ENCODE peak calls at places on chromosomes 2 and 18, in eight cellular contexts. L, H, O, A, P, S, J and V are unnamed samples.

GRCh38 chr2:235149240-235149641 is 197.4 kb downstream of the SH3BP4 start:
- DNase-seq in S (no peak), J (no peak), H (peak), O (no peak), A (no peak), L (no peak), P (no peak), V (peak)

GRCh38 chr2:21763501-21763900 is 639.7 kb downstream of the TDRD15 start:
- DNase-seq in J (no peak), L (no peak), P (no peak), O (no peak), S (no peak), H (no peak), A (no peak), V (no peak)

GRCh38 chr18:31241900-31242409 is 76.0 kb upstream of the DSG1 start:
- DNase-seq in P (no peak), O (no peak), J (no peak), S (peak), L (no peak), H (no peak), A (peak), V (no peak)

GRCh38 chr2:219557320-219557719 is 13.5 kb downstream of the TMEM198 start:
- DNase-seq in J (no peak), O (no peak), L (no peak), S (no peak), P (no peak), H (no peak), A (no peak), V (no peak)

GRCh38 chr2:200665626-200666453 is 80.0 kb downstream of the AOX1 start:
- DNase-seq in O (no peak), H (no peak), S (no peak), J (no peak), A (no peak), L (no peak), P (no peak), V (no peak)

GRCh38 chr2:238379096-238379810 is 47.5 kb upstream of the ASB1 start:
- DNase-seq in P (no peak), L (no peak), O (peak), J (no peak), A (no peak), H (no peak), S (peak), V (peak)

GRCh38 chr2:44291281-44292248 is 16.3 kb downstream of the SLC3A1 start:
- DNase-seq in A (peak), L (no peak), H (peak), P (no peak), S (peak), O (peak), J (no peak), V (peak)

GRCh38 chr2:118654945-118655344 is 192.5 kb downstream of the EN1 start:
- DNase-seq in J (no peak), O (no peak), L (no peak), S (no peak), P (no peak), H (no peak), A (no peak), V (peak)

GRCh38 chr18:35507623-35508022 is 9.9 kb upstream of the INO80C start:
- DNase-seq in J (no peak), S (peak), H (no peak), P (no peak), A (no peak), O (no peak), L (no peak), V (no peak)

GRCh38 chr2:234694244-234695013 is 197.5 kb upstream of the ARL4C start:
- DNase-seq in O (peak), A (no peak), L (no peak), P (peak), H (no peak), J (no peak), S (no peak), V (no peak)

GRCh38 chr18:72634500-72634899 is 90.4 kb upstream of the CBLN2 start:
- DNase-seq in J (no peak), O (no peak), P (no peak), H (no peak), A (no peak), L (no peak), S (no peak), V (no peak)

GRCh38 chr18:53093650-53094049 is 753.7 kb downstream of the DCC start:
- DNase-seq in J (no peak), O (no peak), S (no peak), P (no peak), A (no peak), L (no peak), H (no peak), V (no peak)

GRCh38 chr2:231765496-231765929 is 15.6 kb downstream of the PDE6D start:
- DNase-seq in P (no peak), J (no peak), L (no peak), H (no peak), O (no peak), S (no peak), A (no peak), V (no peak)

GRCh38 chr18:44324361-44324760 is 356.3 kb upstream of the SETBP1 start:
- DNase-seq in A (no peak), H (no peak), J (no peak), S (no peak), P (no peak), L (no peak), O (no peak), V (no peak)

GRCh38 chr2:216921057-216921456 is 61.2 kb upstream of the TNP1 start:
- DNase-seq in H (no peak), J (no peak), P (no peak), S (no peak), A (no peak), O (no peak), L (no peak), V (no peak)

GRCh38 chr2:223762853-223763252 is 74.5 kb downstream of the AP1S3 start:
- DNase-seq in H (no peak), O (no peak), P (no peak), A (no peak), L (no peak), S (no peak), J (no peak), V (peak)